ENCODE peak calls at places on chromosome 4, in four cellular contexts. One of them, this sample, is unnamed.

GRCh38 chr4:72665376-72665978 is 96.5 kb upstream of the ADAMTS3 start:
- DNase-seq in K562: no peak
- DNase-seq in HL-60: no peak
- DNase-seq in GM12878: no peak
- DNase-seq in this sample: no peak

GRCh38 chr4:78002260-78002659 is 54.9 kb upstream of the FRAS1 start:
- DNase-seq in HL-60: no peak
- DNase-seq in GM12878: no peak
- DNase-seq in K562: no peak
- DNase-seq in this sample: no peak

GRCh38 chr4:185998791-185999190 is 70.2 kb upstream of the TLR3 start:
- DNase-seq in K562: no peak
- DNase-seq in GM12878: no peak
- DNase-seq in HL-60: no peak
- DNase-seq in this sample: no peak

GRCh38 chr4:74105656-74106275 is 6.8 kb upstream of the CXCL2 start:
- DNase-seq in GM12878: no peak
- DNase-seq in K562: no peak
- DNase-seq in HL-60: no peak
- DNase-seq in this sample: no peak

GRCh38 chr4:164252286-164252685 is 501.6 kb upstream of the SMIM31 start:
- DNase-seq in HL-60: no peak
- DNase-seq in GM12878: no peak
- DNase-seq in K562: no peak
- DNase-seq in this sample: no peak

GRCh38 chr4:173014113-173014558 is 154.5 kb upstream of the GALNT7 start:
- DNase-seq in K562: peak
- DNase-seq in GM12878: no peak
- DNase-seq in HL-60: no peak
- DNase-seq in this sample: no peak

GRCh38 chr4:41478518-41478917 is 59.4 kb upstream of the LIMCH1 start:
- DNase-seq in HL-60: no peak
- DNase-seq in GM12878: no peak
- DNase-seq in K562: no peak
- DNase-seq in this sample: no peak

GRCh38 chr4:73896416-73896815 is 27.2 kb downstream of the CXCL1 start:
- DNase-seq in GM12878: no peak
- DNase-seq in K562: no peak
- DNase-seq in HL-60: no peak
- DNase-seq in this sample: no peak

GRCh38 chr4:156953951-156954350 is 17.6 kb downstream of the PDGFC start:
- DNase-seq in GM12878: no peak
- DNase-seq in K562: no peak
- DNase-seq in HL-60: no peak
- DNase-seq in this sample: no peak

GRCh38 chr4:87622303-87622702 is 14.0 kb downstream of the DSPP start:
- DNase-seq in HL-60: no peak
- DNase-seq in K562: no peak
- DNase-seq in GM12878: no peak
- DNase-seq in this sample: no peak

GRCh38 chr4:156419080-156419638 is 465.5 kb upstream of the CTSO start:
- DNase-seq in GM12878: no peak
- DNase-seq in HL-60: no peak
- DNase-seq in K562: no peak
- DNase-seq in this sample: no peak

GRCh38 chr4:77818077-77818666 is 996 bp downstream of the CNOT6L start:
- DNase-seq in K562: peak
- DNase-seq in GM12878: no peak
- DNase-seq in HL-60: peak
- DNase-seq in this sample: no peak

GRCh38 chr4:39469429-39470077 is 10.7 kb downstream of the LIAS start:
- DNase-seq in GM12878: peak
- DNase-seq in HL-60: peak
- DNase-seq in K562: peak
- DNase-seq in this sample: peak

GRCh38 chr4:39047691-39048090 is 14.3 kb upstream of the KLHL5 start:
- DNase-seq in HL-60: no peak
- DNase-seq in K562: no peak
- DNase-seq in GM12878: no peak
- DNase-seq in this sample: no peak

GRCh38 chr4:101284546-101284945 is 62.8 kb downstream of the PPP3CA start:
- DNase-seq in GM12878: no peak
- DNase-seq in HL-60: no peak
- DNase-seq in K562: no peak
- DNase-seq in this sample: no peak

GRCh38 chr4:121950680-121951569 is 935 bp downstream of the TRPC3 start:
- DNase-seq in HL-60: no peak
- DNase-seq in GM12878: no peak
- DNase-seq in K562: no peak
- DNase-seq in this sample: peak

GRCh38 chr4:8550691-8551090 is 29.5 kb upstream of the GPR78 start:
- DNase-seq in K562: no peak
- DNase-seq in HL-60: no peak
- DNase-seq in GM12878: no peak
- DNase-seq in this sample: no peak

GRCh38 chr4:6114181-6114580 is 86.2 kb downstream of the JAKMIP1 start:
- DNase-seq in GM12878: no peak
- DNase-seq in HL-60: no peak
- DNase-seq in K562: no peak
- DNase-seq in this sample: no peak

GRCh38 chr4:169485791-169486742 is 126.3 kb downstream of the NEK1 start:
- DNase-seq in K562: peak
- DNase-seq in GM12878: peak
- DNase-seq in HL-60: peak
- DNase-seq in this sample: no peak

GRCh38 chr4:177235026-177235425 is 74.6 kb upstream of the NEIL3 start:
- DNase-seq in K562: no peak
- DNase-seq in GM12878: no peak
- DNase-seq in HL-60: no peak
- DNase-seq in this sample: no peak

GRCh38 chr4:77215107-77215506 is 58.1 kb downstream of the CCNG2 start:
- DNase-seq in K562: no peak
- DNase-seq in HL-60: no peak
- DNase-seq in GM12878: no peak
- DNase-seq in this sample: no peak

GRCh38 chr4:125368684-125369083 is 53.9 kb downstream of the FAT4 start:
- DNase-seq in K562: no peak
- DNase-seq in GM12878: no peak
- DNase-seq in HL-60: no peak
- DNase-seq in this sample: no peak

GRCh38 chr4:45423876-45424275 is 697.5 kb upstream of the GNPDA2 start:
- DNase-seq in HL-60: no peak
- DNase-seq in K562: no peak
- DNase-seq in GM12878: no peak
- DNase-seq in this sample: no peak

GRCh38 chr4:35250771-35251170 is 993.5 kb downstream of the ARAP2 start:
- DNase-seq in HL-60: no peak
- DNase-seq in GM12878: no peak
- DNase-seq in K562: no peak
- DNase-seq in this sample: no peak

GRCh38 chr4:53804719-53805118 is 213.4 kb upstream of the LNX1 start:
- DNase-seq in GM12878: peak
- DNase-seq in K562: peak
- DNase-seq in HL-60: peak
- DNase-seq in this sample: peak

DNA sequence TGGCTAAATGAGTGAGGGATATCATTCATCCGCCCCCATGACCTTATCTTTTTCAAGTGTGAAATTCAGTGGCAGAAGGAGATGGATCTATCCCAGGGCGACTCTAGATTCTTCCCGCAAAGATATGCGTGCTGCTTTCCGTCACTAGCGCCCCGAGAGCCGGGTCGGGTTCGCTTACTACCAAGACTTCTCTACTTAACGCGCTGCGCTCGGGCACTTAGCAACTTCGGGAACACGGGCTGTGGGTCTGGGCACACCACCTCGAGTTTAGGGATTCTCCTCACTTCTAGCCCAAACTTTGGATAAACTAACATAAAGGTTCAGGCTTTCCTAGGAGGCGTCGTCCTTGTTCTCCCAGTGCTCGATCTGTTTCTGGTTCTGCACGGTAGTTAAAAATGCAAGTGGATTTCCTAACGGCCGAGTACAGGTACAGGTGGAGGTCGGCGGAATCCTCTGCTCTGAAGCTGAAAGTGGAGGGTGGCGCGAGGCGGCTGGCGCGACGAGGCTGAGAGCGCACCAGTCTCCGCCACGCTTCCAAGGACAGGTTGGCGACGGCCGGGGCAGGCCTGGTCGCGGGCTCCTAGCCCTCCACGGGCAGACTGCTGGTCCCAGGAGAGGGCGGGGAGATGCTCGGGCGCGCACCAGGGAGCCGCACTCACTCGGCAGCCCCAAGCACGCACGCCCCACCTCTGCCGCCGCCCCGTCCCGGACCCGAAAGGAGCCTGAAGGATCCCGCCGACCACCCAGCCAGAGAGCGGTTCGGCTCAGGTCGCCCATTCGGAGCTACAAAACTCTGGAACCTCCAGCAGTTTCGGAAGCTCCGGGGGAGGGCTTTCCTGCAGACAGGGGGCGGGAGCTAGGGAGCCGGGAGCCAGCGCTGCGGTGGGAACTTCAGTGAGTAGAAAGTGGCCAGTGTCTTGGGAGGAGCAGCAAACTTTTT is 100.8 kb upstream of the TENM3 start:
- DNase-seq in K562: no peak
- DNase-seq in HL-60: no peak
- DNase-seq in GM12878: no peak
- DNase-seq in this sample: no peak
- TF ChIP-seq SPI1 in K562: no peak
- TF ChIP-seq SPI1 in HL-60: no peak
- TF ChIP-seq SPI1 in GM12878: no peak
- TF ChIP-seq SPI1 in this sample: no peak

DNA sequence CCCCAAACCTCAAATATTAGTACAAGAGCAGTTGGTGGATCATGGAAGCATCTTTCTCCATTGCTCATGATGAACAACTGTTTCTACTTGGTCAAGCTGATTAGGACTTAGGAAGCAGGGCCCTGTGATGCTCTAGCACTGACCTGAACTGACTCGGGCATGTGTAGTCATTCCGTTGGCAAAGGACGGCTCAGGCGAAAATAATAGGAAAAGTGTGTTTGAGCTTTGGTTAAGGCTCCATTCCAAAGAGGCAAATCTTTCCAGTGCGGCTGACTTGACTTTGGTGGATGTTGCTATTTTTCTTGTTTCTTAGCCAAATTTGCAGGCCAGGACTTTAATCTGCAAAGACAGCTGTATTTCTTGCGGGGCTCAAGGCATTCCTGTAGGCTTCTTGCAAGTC is 39.5 kb downstream of the ZNF518B start:
- DNase-seq in HL-60: no peak
- DNase-seq in K562: no peak
- DNase-seq in GM12878: no peak
- DNase-seq in this sample: no peak
- TF ChIP-seq SPI1 in HL-60: no peak
- TF ChIP-seq SPI1 in K562: no peak
- TF ChIP-seq SPI1 in GM12878: no peak
- TF ChIP-seq SPI1 in this sample: no peak

DNA sequence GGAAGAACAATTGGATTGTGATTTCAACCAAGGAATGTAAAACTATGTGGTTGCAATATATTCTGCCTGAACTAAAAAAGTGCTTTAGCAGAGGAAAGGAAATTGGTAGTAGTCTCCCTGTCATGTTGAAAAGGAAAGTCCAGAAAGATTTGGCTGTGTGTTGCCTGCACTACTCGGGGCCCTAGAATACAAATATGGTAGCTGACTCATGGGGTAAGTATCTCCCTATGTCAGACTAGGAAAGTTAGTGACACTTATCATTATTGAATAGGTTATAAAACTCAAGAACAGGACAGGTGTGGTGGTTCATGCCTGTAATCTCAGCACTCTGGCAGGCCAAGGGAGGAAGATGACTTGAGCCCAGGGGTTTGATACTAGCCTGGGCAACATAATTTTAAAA is 9.5 kb upstream of the EIF4E start:
- DNase-seq in K562: no peak
- DNase-seq in HL-60: no peak
- DNase-seq in GM12878: no peak
- DNase-seq in this sample: no peak
- TF ChIP-seq SPI1 in K562: no peak
- TF ChIP-seq SPI1 in HL-60: no peak
- TF ChIP-seq SPI1 in GM12878: no peak
- TF ChIP-seq SPI1 in this sample: no peak

GRCh38 chr4:26028793-26029511 is 114.9 kb downstream of the SMIM20 start:
- DNase-seq in K562: peak
- DNase-seq in HL-60: no peak
- DNase-seq in GM12878: no peak
- DNase-seq in this sample: peak
- TF ChIP-seq SPI1 in K562: no peak
- TF ChIP-seq SPI1 in HL-60: no peak
- TF ChIP-seq SPI1 in GM12878: no peak
- TF ChIP-seq SPI1 in this sample: no peak

GRCh38 chr4:7197910-7198309 is 5.6 kb downstream of the SORCS2 start:
- DNase-seq in GM12878: no peak
- DNase-seq in K562: no peak
- DNase-seq in HL-60: no peak
- DNase-seq in this sample: no peak

GRCh38 chr4:7196731-7197130 is 4.4 kb downstream of the SORCS2 start:
- DNase-seq in GM12878: no peak
- DNase-seq in K562: no peak
- DNase-seq in HL-60: no peak
- DNase-seq in this sample: no peak

GRCh38 chr4:7199129-7199725 is 6.9 kb downstream of the SORCS2 start:
- DNase-seq in HL-60: no peak
- DNase-seq in K562: no peak
- DNase-seq in GM12878: no peak
- DNase-seq in this sample: no peak

GRCh38 chr4:7199771-7200441 is 7.6 kb downstream of the SORCS2 start:
- DNase-seq in K562: no peak
- DNase-seq in GM12878: no peak
- DNase-seq in HL-60: no peak
- DNase-seq in this sample: no peak

GRCh38 chr4:7198440-7199128 is 6.2 kb downstream of the SORCS2 start:
- DNase-seq in K562: no peak
- DNase-seq in GM12878: no peak
- DNase-seq in HL-60: no peak
- DNase-seq in this sample: no peak
- TF ChIP-seq SPI1 in K562: no peak
- TF ChIP-seq SPI1 in GM12878: no peak
- TF ChIP-seq SPI1 in HL-60: no peak
- TF ChIP-seq SPI1 in this sample: no peak